ENCODE peak calls at places on chromosomes 12 and 14, in ten cellular contexts. N is cardiac fibroblast, O is pancreas, K is adrenal gland, X is tibial artery, Y is cardiac muscle cell, C is fibroblast of lung, H is IMR-90, S is fibroblast of pulmonary artery, B is endothelial cell of umbilical vein. E is an unnamed sample.

GRCh38 chr12:45273717-45274271 is 57.9 kb downstream of the ANO6 start:
- DNase-seq in Y (peak), X (peak), C (peak), K (peak), B (peak), N (peak), H (peak), S (peak), O (no peak), E (peak)

GRCh38 chr12:69415471-69416275 is 54.5 kb upstream of the FRS2 start:
- DNase-seq in H (peak), O (peak), X (peak), N (peak), Y (peak), K (peak), C (peak), B (peak), S (peak), E (peak)

GRCh38 chr12:128820723-128821432 is 2.9 kb downstream of the SLC15A4 start:
- DNase-seq in X (no peak), B (no peak), C (no peak), N (no peak), H (no peak), K (no peak), S (no peak), O (no peak), Y (no peak), E (peak)

GRCh38 chr14:49620182-49621113 is at the start of the genes MGAT2 and RPL36AL:
- DNase-seq in S (peak), B (peak), K (peak), O (peak), X (peak), Y (peak), N (peak), H (peak), C (peak), E (peak)

GRCh38 chr14:102590667-102591099 is 1.8 kb upstream of the RCOR1 start:
- DNase-seq in Y (peak), B (peak), O (peak), S (peak), X (peak), C (peak), N (peak), H (peak), K (peak), E (peak)

GRCh38 chr12:51686727-51687126 is 95.7 kb downstream of the SCN8A start:
- DNase-seq in N (peak), C (peak), H (peak), O (no peak), B (peak), S (peak), Y (no peak), X (no peak), K (no peak), E (no peak)

GRCh38 chr14:50774542-50775267 is 56.3 kb downstream of the NIN start:
- DNase-seq in Y (no peak), B (no peak), O (peak), N (no peak), K (no peak), H (peak), C (peak), S (no peak), X (no peak), E (no peak)

GRCh38 chr12:107684029-107684790 is 1.4 kb upstream of the PWP1 start:
- DNase-seq in H (peak), S (no peak), X (no peak), C (peak), Y (no peak), K (no peak), N (peak), B (no peak), O (no peak), E (no peak)

GRCh38 chr14:49594347-49595089 is 4.2 kb upstream of the LRR1 start:
- DNase-seq in N (peak), S (peak), H (peak), B (peak), K (peak), O (no peak), Y (peak), X (no peak), C (peak), E (peak)

GRCh38 chr12:119258149-119258548 is 76.4 kb upstream of the CCDC60 start:
- DNase-seq in X (no peak), K (no peak), O (no peak), B (no peak), C (no peak), S (no peak), H (no peak), N (no peak), Y (no peak), E (no peak)

GRCh38 chr12:6943387-6943718 is 263 bp upstream of the RNU7-1 start:
- DNase-seq in S (peak), X (peak), O (peak), H (peak), Y (peak), N (peak), B (no peak), C (peak), K (peak), E (peak)

GRCh38 chr12:131912526-131913274 is 16.4 kb upstream of the PUS1 start:
- DNase-seq in K (peak), Y (no peak), S (peak), O (peak), H (peak), X (peak), C (peak), B (peak), N (peak), E (peak)

GRCh38 chr14:105124837-105125222 is 43.7 kb downstream of the JAG2 start:
- DNase-seq in H (no peak), X (peak), Y (no peak), S (no peak), B (no peak), C (no peak), O (no peak), K (no peak), N (no peak), E (no peak)

GRCh38 chr14:89042021-89042420 is 217.6 kb downstream of the TTC8 start:
- DNase-seq in C (no peak), O (no peak), X (no peak), Y (no peak), S (no peak), B (no peak), H (no peak), N (no peak), K (no peak), E (no peak)

GRCh38 chr14:72925171-72925759 is 999 bp upstream of the DCAF4 start:
- DNase-seq in X (peak), S (no peak), K (peak), B (no peak), O (no peak), C (no peak), N (no peak), H (no peak), Y (no peak), E (no peak)

GRCh38 chr14:105299654-105300541 is 903 bp downstream of the BRF1 start:
- DNase-seq in H (no peak), K (peak), Y (no peak), X (no peak), C (peak), O (no peak), S (no peak), N (no peak), B (peak), E (peak)

GRCh38 chr14:83975435-83976222 is 1554.3 kb upstream of the FLRT2 start:
- DNase-seq in Y (peak), H (peak), B (peak), C (no peak), X (no peak), K (no peak), O (peak), N (peak), S (peak), E (peak)

GRCh38 chr12:80580254-80580653 is 127.2 kb upstream of the MYF6 start:
- DNase-seq in N (peak), B (no peak), C (peak), H (peak), Y (no peak), O (no peak), X (no peak), S (peak), K (no peak), E (peak)

GRCh38 chr12:69985656-69986055 is 160.6 kb downstream of the MYRFL start:
- DNase-seq in Y (no peak), C (no peak), X (no peak), K (no peak), O (no peak), B (no peak), N (no peak), S (no peak), H (no peak), E (no peak)

GRCh38 chr12:47053991-47054390 is 25.4 kb upstream of the PCED1B start:
- DNase-seq in N (no peak), K (no peak), B (no peak), S (no peak), X (no peak), H (no peak), O (no peak), C (no peak), Y (no peak), E (no peak)

GRCh38 chr12:47052274-47052673 is 27.1 kb upstream of the PCED1B start:
- DNase-seq in B (no peak), C (no peak), H (no peak), S (no peak), Y (no peak), O (no peak), N (no peak), X (no peak), K (no peak), E (no peak)

GRCh38 chr12:47054659-47055058 is 24.8 kb upstream of the PCED1B start:
- DNase-seq in S (no peak), X (no peak), C (no peak), H (no peak), O (no peak), B (no peak), K (no peak), N (no peak), Y (no peak), E (no peak)
- H3K4me3 ChIP-seq in S (no peak), X (no peak), C (no peak), H (no peak), O (no peak), B (no peak), K (no peak), N (no peak), Y (no peak), E (no peak)

GRCh38 chr12:9134981-9135628 is 19.4 kb upstream of the A2M start:
- DNase-seq in Y (no peak), S (no peak), H (peak), B (peak), O (no peak), N (peak), X (no peak), C (no peak), K (no peak), E (peak)
- TF ChIP-seq CTCF in Y (no peak), S (no peak), H (no peak), B (peak), O (no peak), N (no peak), X (no peak), C (peak), K (no peak), E (peak)

DNA sequence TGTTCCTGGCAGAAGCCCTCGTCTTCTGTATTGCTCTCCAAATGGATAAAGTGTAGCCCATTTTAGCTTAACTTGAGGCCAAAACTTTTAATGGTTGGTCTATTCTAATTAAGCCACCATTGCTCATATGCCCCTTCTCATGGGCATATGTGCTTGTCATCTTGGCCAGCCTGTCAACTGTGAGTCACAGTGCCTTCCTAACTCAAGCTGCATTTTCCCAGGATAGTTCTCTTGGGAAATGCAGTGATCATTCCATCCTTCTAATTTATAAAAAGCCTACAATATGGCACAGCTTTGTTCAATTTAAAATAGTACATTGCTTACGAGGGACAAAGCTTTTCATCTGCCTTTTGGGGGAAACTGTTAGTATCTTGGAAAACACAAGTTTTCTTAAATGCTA is 6.6 kb downstream of the PTHLH start:
- DNase-seq in C (peak), N (no peak), B (peak), H (peak), Y (no peak), O (no peak), X (no peak), K (no peak), S (no peak), E (no peak)
- H3K4me3 ChIP-seq in C (no peak), N (no peak), B (no peak), H (no peak), Y (no peak), O (no peak), X (no peak), K (no peak), S (no peak), E (no peak)

GRCh38 chr12:57240926-57241555 is 9.9 kb downstream of the STAC3 start:
- DNase-seq in X (no peak), H (no peak), C (no peak), N (no peak), S (no peak), B (no peak), O (no peak), Y (no peak), K (no peak), E (peak)
- TF ChIP-seq CTCF in X (no peak), H (no peak), C (no peak), N (no peak), S (no peak), B (no peak), O (no peak), Y (no peak), K (no peak), E (no peak)

DNA sequence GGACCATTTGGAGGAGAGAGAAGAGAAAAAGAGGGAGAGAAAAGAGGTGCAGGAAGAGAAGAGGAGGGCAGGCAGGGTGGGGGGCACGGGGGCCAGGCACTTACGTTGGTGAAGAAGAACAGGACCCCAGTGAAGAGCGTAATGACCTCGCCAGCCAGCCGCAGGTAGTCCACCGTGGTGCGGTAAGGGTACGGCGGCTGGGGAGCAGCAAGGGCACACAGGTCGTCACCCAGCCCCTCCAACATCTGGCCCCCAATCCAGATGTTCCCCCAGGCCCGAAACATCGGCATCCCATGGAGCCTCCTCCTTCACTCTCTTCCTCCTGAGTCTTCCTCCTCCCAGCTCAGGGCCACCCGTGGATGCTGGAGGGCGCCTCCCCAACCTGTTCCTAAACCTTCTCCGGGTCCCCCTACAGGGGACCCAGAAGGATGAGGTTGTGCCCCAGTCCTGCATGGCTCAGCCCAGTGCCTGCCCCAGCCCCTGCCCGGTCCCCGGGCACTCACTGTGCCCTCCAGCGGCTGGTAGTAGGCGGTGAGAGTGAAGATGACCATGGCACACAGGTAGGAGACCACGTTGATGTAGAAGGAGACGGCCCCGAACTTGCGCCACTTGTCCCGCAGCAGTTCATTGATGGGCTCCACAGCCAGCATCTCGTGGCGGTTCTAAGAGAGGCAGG is 39.2 kb downstream of the TRPV4 start:
- DNase-seq in H (no peak), O (no peak), B (no peak), C (no peak), N (no peak), K (no peak), Y (no peak), X (no peak), S (no peak), E (no peak)
- H3K4me3 ChIP-seq in H (no peak), O (no peak), B (no peak), C (no peak), N (no peak), K (no peak), Y (no peak), X (no peak), S (no peak), E (no peak)

DNA sequence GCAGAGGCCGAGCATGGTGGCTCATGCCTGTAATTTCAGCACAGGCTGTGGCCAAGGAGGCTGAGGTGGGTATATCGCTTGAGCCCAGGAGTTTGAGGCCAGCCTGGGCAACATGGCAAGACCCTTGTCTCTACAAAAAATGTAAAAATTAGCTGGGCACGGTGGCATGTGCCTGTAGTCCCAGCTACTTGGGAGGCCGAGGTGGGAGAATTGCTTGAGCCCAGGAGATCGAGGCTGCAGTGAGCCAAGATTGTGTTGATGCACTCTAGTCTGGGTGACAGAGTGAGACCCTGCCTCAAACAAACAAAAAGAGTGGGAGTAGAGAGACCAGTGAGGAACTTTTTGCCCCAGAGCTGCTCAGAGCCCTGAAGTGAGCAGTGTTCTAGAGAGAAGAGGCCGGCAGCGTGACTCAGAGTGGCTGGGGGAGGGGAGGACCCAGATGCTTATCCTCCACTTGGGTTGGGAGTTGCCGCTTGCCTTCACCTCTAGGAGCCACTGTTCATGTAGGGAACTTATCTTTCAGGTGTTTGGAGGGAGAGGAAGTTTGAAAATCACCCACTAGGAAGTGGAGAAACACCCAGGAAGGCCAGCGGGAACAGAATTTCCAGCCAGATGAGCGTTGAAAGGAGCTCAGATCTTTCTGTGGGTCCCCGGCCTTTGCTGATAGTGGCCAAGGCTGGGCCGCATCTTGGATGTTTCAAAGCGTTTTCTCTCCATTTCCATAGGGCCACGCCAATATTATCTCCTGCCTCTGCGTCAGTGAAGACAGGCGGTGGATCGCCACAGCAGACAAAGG is 15.3 kb downstream of the CFAP251 start:
- DNase-seq in O (no peak), B (no peak), C (peak), S (peak), X (no peak), Y (peak), N (peak), K (no peak), H (peak), E (peak)
- TF ChIP-seq CTCF in O (no peak), B (no peak), C (no peak), S (no peak), X (no peak), Y (peak), N (peak), K (no peak), H (no peak), E (no peak)